ENCODE peak calls at places on chromosomes 1 and 21, in four cellular contexts. N is psoas muscle, V is mucosa of descending colon, Y is BE2C. U is an unnamed sample.

GRCh38 chr21:39867198-39867650 is at the start of gene PCP4:
- DNase-seq in N (no peak), V (peak), Y (peak), U (peak)

GRCh38 chr1:77940921-77941570 is 37.8 kb downstream of the FUBP1 start:
- DNase-seq in N (no peak), V (no peak), Y (no peak), U (no peak)

GRCh38 chr1:165871311-165872067 is 44.1 kb downstream of the UCK2 start:
- DNase-seq in N (no peak), V (peak), Y (no peak), U (peak)

GRCh38 chr1:22808186-22808845 is 97.7 kb downstream of the EPHB2 start:
- DNase-seq in N (no peak), V (no peak), Y (no peak), U (peak)

GRCh38 chr1:150236614-150236934 is 662 bp upstream of the ANP32E start:
- DNase-seq in N (no peak), V (no peak), Y (no peak), U (no peak)

GRCh38 chr1:211132681-211133392 is 1.1 kb downstream of the KCNH1 start:
- DNase-seq in N (no peak), V (no peak), Y (no peak), U (no peak)

GRCh38 chr1:233020441-233020840 is 70.0 kb downstream of the NTPCR start:
- DNase-seq in N (no peak), V (no peak), Y (no peak), U (no peak)

GRCh38 chr1:87450615-87451209 is 122.0 kb downstream of the LMO4 start:
- DNase-seq in N (no peak), V (peak), Y (no peak), U (no peak)

GRCh38 chr1:15954316-15954715 is 21.6 kb downstream of the ZBTB17 start:
- DNase-seq in N (no peak), V (no peak), Y (no peak), U (no peak)

GRCh38 chr1:174077755-174078490 is 55.8 kb upstream of the RC3H1 start:
- DNase-seq in N (no peak), V (no peak), Y (no peak), U (no peak)

GRCh38 chr1:29924017-29924431 is 687.7 kb downstream of the PTPRU start:
- DNase-seq in N (no peak), V (no peak), Y (peak), U (no peak)

GRCh38 chr21:34029724-34030528 is 43.5 kb upstream of the MRPS6 start:
- DNase-seq in N (no peak), V (peak), Y (peak), U (peak)

GRCh38 chr1:201719812-201720521 is 109.0 kb upstream of the IPO9 start:
- DNase-seq in N (peak), V (peak), Y (peak), U (peak)

GRCh38 chr1:44416408-44416807 is 11.4 kb downstream of the RNF220 start:
- DNase-seq in N (no peak), V (no peak), Y (no peak), U (no peak)

GRCh38 chr1:11339346-11340247 is 66.6 kb downstream of the UBIAD1 start:
- DNase-seq in N (peak), V (peak), Y (peak), U (no peak)

GRCh38 chr21:31132574-31133242 is 94.4 kb upstream of the KRTAP19-8 start:
- DNase-seq in N (no peak), V (peak), Y (no peak), U (peak)

GRCh38 chr1:203084588-203085527 is 954 bp downstream of the MYOG start:
- DNase-seq in N (peak), V (peak), Y (no peak), U (no peak)

GRCh38 chr1:207495816-207496792 is at the start of gene CR1:
- DNase-seq in N (peak), V (peak), Y (peak), U (no peak)

GRCh38 chr1:110339427-110340206 is 440 bp downstream of the RBM15 start:
- DNase-seq in N (peak), V (peak), Y (peak), U (peak)
- TF ChIP-seq CTCF in N (peak), V (no peak), Y (peak), U (peak)

GRCh38 chr21:26570203-26570602 is 2.9 kb downstream of the CYYR1 start:
- DNase-seq in N (no peak), V (no peak), Y (no peak), U (no peak)

GRCh38 chr21:26572668-26573381 is at the start of gene CYYR1:
- DNase-seq in N (peak), V (no peak), Y (no peak), U (no peak)

GRCh38 chr21:26572026-26572425 is 1.1 kb downstream of the CYYR1 start:
- DNase-seq in N (no peak), V (no peak), Y (no peak), U (no peak)
- H3K4me3 ChIP-seq in N (peak), V (no peak), Y (no peak), U (no peak)

DNA sequence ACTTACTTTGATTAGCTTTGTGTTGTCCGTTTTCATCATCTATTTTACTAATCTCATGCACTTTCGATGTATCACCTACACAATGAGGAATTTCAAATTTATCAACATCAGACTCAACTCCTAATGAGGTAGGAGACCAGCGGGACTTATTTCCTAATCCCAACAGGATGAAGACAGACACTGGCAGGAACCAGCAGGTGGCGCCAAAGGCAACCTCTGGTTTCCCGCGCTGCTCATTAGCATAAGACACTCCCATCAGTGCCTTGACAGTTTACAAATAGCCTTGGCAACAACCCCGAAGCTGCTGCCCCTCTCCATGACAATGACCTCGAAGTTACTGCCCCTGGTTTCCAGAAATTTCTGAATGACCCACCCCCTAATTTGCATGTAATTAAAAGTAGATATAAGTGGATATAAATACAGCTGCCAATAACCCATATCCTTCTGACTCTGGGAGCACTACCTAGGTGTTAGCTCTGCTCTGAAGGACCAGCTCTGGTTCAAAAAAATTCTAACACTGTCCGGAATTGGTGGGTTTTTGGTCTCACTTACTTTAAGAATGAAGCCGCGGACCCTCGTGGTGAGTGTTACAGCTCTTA is 974.8 kb downstream of the ADGRL2 start:
- DNase-seq in N (no peak), V (peak), Y (peak), U (peak)
- TF ChIP-seq CTCF in N (peak), V (no peak), Y (peak), U (peak)

GRCh38 chr1:37475380-37476086 is 1.2 kb downstream of the ZC3H12A start:
- DNase-seq in N (no peak), V (no peak), Y (no peak), U (no peak)

GRCh38 chr1:37477198-37477931 is 3.0 kb downstream of the ZC3H12A start:
- DNase-seq in N (peak), V (peak), Y (no peak), U (peak)

GRCh38 chr1:37474697-37475379 is 458 bp downstream of the ZC3H12A start:
- DNase-seq in N (peak), V (no peak), Y (no peak), U (peak)

GRCh38 chr1:37476460-37477197 is 2.2 kb downstream of the ZC3H12A start:
- DNase-seq in N (peak), V (peak), Y (peak), U (peak)

GRCh38 chr1:37476087-37476452 is 1.7 kb downstream of the ZC3H12A start:
- DNase-seq in N (no peak), V (no peak), Y (no peak), U (no peak)
- H3K4me3 ChIP-seq in N (peak), V (peak), Y (peak), U (peak)

GRCh38 chr1:84892657-84893618 is at the start of gene LPAR3:
- DNase-seq in N (no peak), V (peak), Y (peak), U (peak)
- TF ChIP-seq CTCF in N (no peak), V (no peak), Y (no peak), U (no peak)